ENCODE peak calls at places on chromosomes 1 and 21, in four cellular contexts. L is AG04449, D is tibial artery, Q is NB4. T is an unnamed sample.

GRCh38 chr1:238018214-238018613 is 127.5 kb upstream of the ZP4 start:
- DNase-seq in D (no peak), L (no peak), Q (no peak), T (no peak)

GRCh38 chr1:210250665-210250997 is 18.0 kb downstream of the SERTAD4 start:
- DNase-seq in Q (peak), L (no peak), D (peak), T (no peak)

GRCh38 chr1:48749068-48749467 is 27.6 kb downstream of the BEND5 start:
- DNase-seq in L (no peak), D (no peak), Q (no peak), T (no peak)

GRCh38 chr1:75725861-75726361 is 1.4 kb downstream of the ACADM start:
- DNase-seq in L (no peak), D (no peak), Q (peak), T (peak)

GRCh38 chr1:211902624-211903291 is 72.2 kb upstream of the LPGAT1 start:
- DNase-seq in Q (no peak), D (no peak), L (no peak), T (no peak)

GRCh38 chr1:58789322-58789856 is 5.5 kb upstream of the JUN start:
- DNase-seq in Q (no peak), D (no peak), L (no peak), T (no peak)

GRCh38 chr1:226891846-226892533 is 21.6 kb downstream of the PSEN2 start:
- DNase-seq in L (no peak), D (peak), Q (no peak), T (no peak)

GRCh38 chr1:203289281-203289981 is 15.9 kb upstream of the BTG2 start:
- DNase-seq in L (no peak), Q (peak), D (no peak), T (no peak)

GRCh38 chr1:115755436-115756370 is 12.8 kb downstream of the CASQ2 start:
- DNase-seq in L (no peak), D (no peak), Q (no peak), T (no peak)

GRCh38 chr1:14037101-14037807 is 337.3 kb downstream of the PRDM2 start:
- DNase-seq in Q (no peak), D (no peak), L (no peak), T (no peak)

GRCh38 chr1:2416403-2416802 is 4.0 kb upstream of the PEX10 start:
- DNase-seq in D (no peak), Q (no peak), L (no peak), T (no peak)

GRCh38 chr1:109782514-109782913 is 18.8 kb upstream of the EPS8L3 start:
- DNase-seq in L (no peak), Q (no peak), D (peak), T (no peak)

GRCh38 chr1:3645247-3645646 is 4.7 kb downstream of the WRAP73 start:
- DNase-seq in Q (no peak), D (no peak), L (no peak), T (no peak)

GRCh38 chr1:204359474-204360255 is at the start of gene PLEKHA6:
- DNase-seq in L (no peak), D (peak), Q (peak), T (no peak)

GRCh38 chr1:171251741-171252300 is 3.5 kb downstream of the FMO1 start:
- DNase-seq in Q (peak), D (no peak), L (no peak), T (no peak)

GRCh38 chr1:150281221-150281757 is 1.1 kb upstream of the CIART start:
- DNase-seq in L (no peak), Q (peak), D (peak), T (peak)

GRCh38 chr1:152024228-152024627 is 12.6 kb downstream of the S100A11 start:
- DNase-seq in D (no peak), Q (no peak), L (no peak), T (no peak)

GRCh38 chr1:224805889-224806288 is 123.6 kb upstream of the DNAH14 start:
- DNase-seq in L (no peak), D (no peak), Q (no peak), T (no peak)

GRCh38 chr1:116921937-116922336 is 12.2 kb downstream of the PTGFRN start:
- DNase-seq in L (no peak), D (no peak), Q (no peak), T (no peak)

GRCh38 chr1:156749429-156750118 is 1.9 kb downstream of the HDGF start:
- DNase-seq in Q (peak), L (no peak), D (no peak), T (no peak)

GRCh38 chr1:30888391-30888790 is 20.2 kb downstream of the SDC3 start:
- DNase-seq in L (peak), Q (no peak), D (peak), T (no peak)

GRCh38 chr21:37751268-37751975 is 164.8 kb downstream of the KCNJ6 start:
- DNase-seq in Q (no peak), D (no peak), L (no peak), T (no peak)

GRCh38 chr1:244796719-244797406 is 38.6 kb upstream of the COX20 start:
- DNase-seq in D (peak), Q (peak), L (no peak), T (peak)

GRCh38 chr1:42966688-42967609 is 8.3 kb upstream of the SLC2A1 start:
- DNase-seq in L (peak), Q (peak), D (no peak), T (no peak)

GRCh38 chr1:6731905-6732304 is 30.3 kb upstream of the DNAJC11 start:
- DNase-seq in D (no peak), Q (no peak), L (no peak), T (no peak)

GRCh38 chr1:183652547-183653467 is at the start of gene APOBEC4:
- DNase-seq in D (no peak), Q (no peak), L (no peak), T (no peak)

GRCh38 chr1:56444960-56445646 is 134.3 kb downstream of the PLPP3 start:
- DNase-seq in D (no peak), Q (no peak), L (no peak), T (no peak)

GRCh38 chr1:32031578-32032286 is 18.1 kb downstream of the KHDRBS1 start:
- DNase-seq in Q (no peak), L (peak), D (no peak), T (no peak)

GRCh38 chr1:116766616-116767469 is 12.6 kb downstream of the CD2 start:
- DNase-seq in D (no peak), Q (no peak), L (no peak), T (no peak)

GRCh38 chr1:218983848-218984247 is 189.8 kb upstream of the LYPLAL1 start:
- DNase-seq in D (no peak), L (no peak), Q (peak), T (no peak)

GRCh38 chr1:235073331-235073967 is 55.2 kb downstream of the TOMM20 start:
- DNase-seq in D (no peak), Q (no peak), L (no peak), T (peak)

GRCh38 chr1:174074757-174075156 is 52.6 kb upstream of the RC3H1 start:
- DNase-seq in Q (peak), L (peak), D (no peak), T (no peak)
- TF ChIP-seq CTCF in Q (no peak), L (peak), D (peak), T (no peak)

GRCh38 chr1:19113362-19114092 is 96.5 kb downstream of the UBR4 start:
- DNase-seq in Q (peak), D (no peak), L (no peak), T (no peak)
- TF ChIP-seq CTCF in Q (peak), D (peak), L (peak), T (no peak)

GRCh38 chr1:233603366-233603927 is 10.5 kb upstream of the KCNK1 start:
- DNase-seq in Q (no peak), D (no peak), L (no peak), T (no peak)

GRCh38 chr1:233606813-233607212 is 7.1 kb upstream of the KCNK1 start:
- DNase-seq in D (no peak), L (no peak), Q (no peak), T (no peak)

GRCh38 chr1:233608988-233609387 is 4.9 kb upstream of the KCNK1 start:
- DNase-seq in D (no peak), Q (no peak), L (no peak), T (no peak)

GRCh38 chr1:233607252-233608119 is 6.4 kb upstream of the KCNK1 start:
- DNase-seq in Q (no peak), L (no peak), D (no peak), T (no peak)

DNA sequence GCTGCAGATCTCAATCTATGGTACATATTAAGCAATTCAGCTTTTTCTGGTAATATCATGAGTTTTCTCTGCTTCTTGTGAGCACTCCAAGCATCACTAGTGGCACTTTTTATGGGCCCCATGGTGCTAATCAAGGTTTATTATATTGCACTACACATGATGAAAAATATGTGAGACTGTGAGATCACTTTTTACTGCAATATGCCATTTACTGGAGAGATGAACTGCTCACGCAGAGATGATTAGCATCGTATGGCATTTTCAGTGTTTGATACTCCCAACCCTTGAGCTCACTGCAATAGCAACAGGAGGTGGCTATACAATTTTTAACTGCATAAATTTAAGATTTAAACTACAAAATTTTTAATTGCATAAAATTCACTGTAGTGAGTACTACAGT is 8.7 kb upstream of the KCNK1 start:
- DNase-seq in Q (no peak), L (no peak), D (no peak), T (no peak)
- TF ChIP-seq CTCF in Q (no peak), L (no peak), D (no peak), T (no peak)

DNA sequence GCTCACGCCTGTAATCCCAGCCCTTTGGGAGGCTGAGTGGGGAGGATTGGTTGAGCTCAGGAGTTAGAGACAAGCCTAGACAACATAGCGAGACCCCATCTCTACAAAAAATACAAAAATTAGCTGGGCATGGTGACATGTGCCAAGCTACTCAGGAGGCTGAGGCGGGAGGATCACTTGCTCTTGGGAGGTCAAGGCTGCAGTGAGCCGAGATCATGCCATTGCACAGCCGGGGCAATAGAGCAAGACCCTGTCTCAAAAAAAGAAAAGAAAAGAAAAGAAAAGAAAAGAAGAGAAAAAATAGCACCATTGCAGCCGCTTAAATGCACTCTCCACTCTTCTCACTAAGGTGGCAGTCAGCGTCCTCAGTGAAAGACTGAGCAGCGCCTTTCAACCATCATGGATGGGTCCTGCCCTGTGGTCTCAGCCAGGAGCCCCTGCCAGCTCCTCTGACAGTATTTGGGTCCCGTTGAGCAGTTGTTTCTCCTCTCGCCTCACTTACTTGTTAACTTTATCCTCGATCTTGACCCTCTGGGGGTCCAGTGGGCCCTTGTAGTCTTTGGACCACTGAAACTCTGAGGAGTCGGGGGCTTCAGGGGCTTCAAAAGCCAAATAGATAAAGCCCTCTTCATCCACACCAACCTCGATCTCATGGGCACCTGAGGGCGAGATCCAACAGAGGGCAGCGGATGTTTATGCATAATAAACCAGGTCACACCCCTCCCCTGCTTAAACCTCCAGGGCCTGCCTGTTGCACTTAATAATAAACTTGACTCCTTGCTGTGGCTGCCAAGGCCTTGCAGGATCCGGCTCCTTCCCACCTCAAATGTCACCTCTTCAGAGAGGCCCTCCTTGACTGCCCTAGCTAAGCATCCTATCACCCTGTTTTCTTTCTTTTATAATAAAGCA is 36.9 kb downstream of the MYOM3 start:
- DNase-seq in Q (no peak), D (no peak), L (no peak), T (no peak)
- TF ChIP-seq CTCF in Q (no peak), D (no peak), L (no peak), T (no peak)

DNA sequence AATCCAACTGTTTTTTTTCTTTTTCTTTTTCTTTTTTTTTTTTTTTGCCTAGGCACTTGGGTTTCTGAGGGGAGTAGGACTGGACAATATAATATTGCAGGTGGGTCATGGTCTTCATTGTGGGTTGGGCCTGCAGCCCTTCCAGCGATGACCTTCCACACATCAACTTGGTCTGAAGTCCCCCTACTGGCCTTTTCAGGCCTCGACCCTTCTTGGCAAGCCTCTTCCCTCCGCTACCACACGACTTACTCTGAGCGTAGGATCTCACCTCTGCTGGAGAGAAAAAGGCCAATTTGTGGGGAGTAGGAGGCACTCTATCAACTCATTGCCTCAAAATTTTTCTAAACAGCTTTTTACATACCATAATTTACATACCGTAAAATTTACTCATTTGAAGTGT is 51.1 kb upstream of the GRIK3 start:
- DNase-seq in D (no peak), Q (peak), L (no peak), T (no peak)
- TF ChIP-seq CTCF in D (no peak), Q (peak), L (no peak), T (no peak)

T was measured in gastrocnemius medialis.